ENCODE peak calls at places on chromosomes 1 and 21, in eight cellular contexts. M is stomach, N is ovary, J is tibial nerve, H is SK-N-SH, F is HepG2, C is transverse colon, Y is upper lobe of left lung. Z is an unnamed sample. For H3K36me3, the result is how much of the 10 kb centered on the place peaks cover.

GRCh38 chr21:25772680-25773079 is 37.9 kb downstream of the GABPA start:
- DNase-seq in M (no peak), N (no peak), J (no peak), H (no peak), F (no peak), C (no peak), Y (no peak), Z (no peak)

GRCh38 chr1:221921936-221922335 is 180.0 kb upstream of the DUSP10 start:
- DNase-seq in M (no peak), N (no peak), J (no peak), H (no peak), F (no peak), C (no peak), Y (no peak), Z (no peak)

GRCh38 chr21:34807881-34808568 is 139.2 kb downstream of the CLIC6 start:
- DNase-seq in M (peak), N (no peak), J (no peak), H (no peak), F (no peak), C (no peak), Y (peak), Z (no peak)

GRCh38 chr1:172203135-172203823 is 217.2 kb upstream of the C1orf105 start:
- DNase-seq in M (no peak), N (no peak), J (no peak), H (no peak), F (no peak), C (no peak), Y (no peak), Z (no peak)

GRCh38 chr21:34020005-34020847 is 53.2 kb upstream of the MRPS6 start:
- DNase-seq in M (no peak), N (no peak), J (no peak), H (no peak), F (peak), C (no peak), Y (no peak), Z (no peak)

GRCh38 chr21:42655797-42656770 is 2.7 kb downstream of the PDE9A start:
- DNase-seq in M (no peak), N (no peak), J (no peak), H (no peak), F (no peak), C (peak), Y (peak), Z (no peak)

GRCh38 chr1:156828414-156829085 is 11.9 kb upstream of the SH2D2A start:
- DNase-seq in M (no peak), N (no peak), J (no peak), H (no peak), F (no peak), C (no peak), Y (peak), Z (no peak)

GRCh38 chr1:31434979-31435378 is 22.0 kb downstream of the SERINC2 start:
- DNase-seq in M (peak), N (no peak), J (no peak), H (no peak), F (no peak), C (no peak), Y (peak), Z (peak)

GRCh38 chr1:47774986-47775834 is 222.0 kb downstream of the TRABD2B start:
- DNase-seq in M (no peak), N (no peak), J (no peak), H (no peak), F (no peak), C (no peak), Y (peak), Z (no peak)

GRCh38 chr21:42068592-42068991 is 2.5 kb upstream of the UMODL1 start:
- DNase-seq in M (no peak), N (no peak), J (no peak), H (no peak), F (no peak), C (no peak), Y (no peak), Z (no peak)

GRCh38 chr1:218775476-218776170 is 398.1 kb upstream of the LYPLAL1 start:
- DNase-seq in M (no peak), N (no peak), J (no peak), H (peak), F (no peak), C (no peak), Y (no peak), Z (no peak)

GRCh38 chr1:206112600-206113301 is 4.4 kb downstream of the AVPR1B start:
- DNase-seq in M (peak), N (no peak), J (no peak), H (no peak), F (peak), C (peak), Y (peak), Z (no peak)

GRCh38 chr1:112263464-112263863 is 132.6 kb upstream of the CTTNBP2NL start:
- DNase-seq in M (no peak), N (no peak), J (no peak), H (no peak), F (no peak), C (no peak), Y (no peak), Z (no peak)

GRCh38 chr1:90879281-90879680 is 142.6 kb downstream of the ZNF644 start:
- DNase-seq in M (no peak), N (no peak), J (no peak), H (no peak), F (no peak), C (no peak), Y (no peak), Z (no peak)

GRCh38 chr1:62307516-62308492 is 11.4 kb downstream of the KANK4 start:
- DNase-seq in M (no peak), N (no peak), J (no peak), H (peak), F (no peak), C (no peak), Y (no peak), Z (no peak)

GRCh38 chr1:101164776-101165175 is 72.0 kb upstream of the S1PR1 start:
- DNase-seq in M (no peak), N (no peak), J (no peak), H (no peak), F (no peak), C (no peak), Y (no peak), Z (no peak)
- TF ChIP-seq EP300 in M (no peak), N (no peak), J (no peak), H (no peak), F (no peak), C (no peak), Y (no peak), Z (no peak)

GRCh38 chr1:109790735-109791494 is 27.2 kb upstream of the EPS8L3 start:
- DNase-seq in M (peak), N (no peak), J (no peak), H (no peak), F (peak), C (peak), Y (no peak), Z (peak)
- H3K4me3 ChIP-seq in M (no peak), N (no peak), J (no peak), H (no peak), F (no peak), C (no peak), Y (no peak), Z (no peak)

DNA sequence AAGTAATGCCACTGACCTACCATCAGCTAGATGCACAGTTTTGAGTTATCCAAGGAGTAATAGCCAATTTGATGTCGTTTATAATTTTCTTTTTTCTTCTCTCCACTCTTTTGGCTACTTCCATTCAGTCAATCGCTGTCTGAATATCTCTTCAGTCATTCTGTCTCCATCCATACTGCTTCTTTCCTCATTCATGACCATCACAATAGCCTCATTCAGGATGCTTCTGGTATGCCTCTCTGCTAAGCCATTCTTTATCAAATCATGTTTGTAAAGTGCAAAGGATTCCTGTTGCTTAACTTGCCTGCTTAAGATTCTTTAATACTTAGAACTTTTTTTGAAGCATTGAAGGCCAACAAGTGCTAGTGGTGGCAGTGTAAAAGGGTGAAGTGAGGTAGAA is 20.2 kb downstream of the TYW3 start:
- DNase-seq in M (no peak), N (no peak), J (no peak), H (no peak), F (no peak), C (no peak), Y (no peak), Z (no peak)
- H3K36me3 ChIP-seq in M (half or more), N (under half), J (under half), H (half or more), F (half or more), C (under half), Y (half or more), Z (half or more)

GRCh38 chr1:39829791-39830533 is 41.3 kb upstream of the BMP8B start:
- DNase-seq in M (no peak), N (no peak), J (no peak), H (no peak), F (no peak), C (no peak), Y (no peak), Z (no peak)
- TF ChIP-seq EP300 in M (no peak), N (no peak), J (no peak), H (no peak), F (no peak), C (no peak), Y (no peak), Z (no peak)

GRCh38 chr1:16172964-16173446 is 17.1 kb upstream of the EPHA2 start:
- DNase-seq in M (peak), N (no peak), J (no peak), H (no peak), F (no peak), C (peak), Y (no peak), Z (no peak)
- H3K4me3 ChIP-seq in M (no peak), N (no peak), J (no peak), H (no peak), F (no peak), C (no peak), Y (no peak), Z (no peak)

DNA sequence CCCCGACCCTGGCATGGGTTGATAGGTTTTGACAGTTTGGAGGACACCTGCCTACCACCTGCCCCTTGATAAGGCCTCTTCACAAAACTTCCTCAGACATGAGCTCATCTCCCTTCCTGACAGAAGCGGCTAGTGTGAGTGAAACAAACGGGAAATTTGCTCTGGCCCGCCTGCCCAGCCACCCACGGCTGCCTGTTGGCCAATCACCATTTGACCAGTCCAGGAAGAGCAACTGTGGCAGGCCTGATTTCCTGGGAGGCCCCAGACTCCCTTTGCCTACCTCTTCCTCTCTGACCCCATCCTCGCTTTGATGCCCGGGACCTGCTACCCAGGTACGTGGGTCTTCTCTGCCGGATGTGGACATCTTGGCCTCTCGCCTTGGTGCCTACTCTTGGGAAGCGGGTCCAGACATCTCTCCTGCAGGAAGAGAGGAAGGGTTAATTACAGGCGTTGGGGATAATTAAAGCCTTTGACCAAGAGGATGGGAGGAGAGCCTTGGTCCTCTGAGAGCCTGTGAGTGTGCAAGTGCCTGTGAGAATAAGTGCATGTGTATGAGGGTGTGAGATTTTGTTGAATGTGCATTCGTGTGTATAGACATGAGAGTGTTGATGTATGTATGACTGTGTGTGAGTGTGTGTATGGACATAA is 1.1 kb upstream of the EPHA2 start:
- DNase-seq in M (no peak), N (no peak), J (no peak), H (no peak), F (peak), C (no peak), Y (no peak), Z (no peak)
- H3K36me3 ChIP-seq in M (under half), N (under half), J (under half), H (under half), F (under half), C (under half), Y (under half), Z (under half)

GRCh38 chr21:30990514-30991304 is 47.6 kb downstream of the KRTAP19-8 start:
- DNase-seq in M (no peak), N (no peak), J (no peak), H (no peak), F (no peak), C (no peak), Y (no peak), Z (no peak)
- TF ChIP-seq EP300 in M (no peak), N (no peak), J (no peak), H (no peak), F (no peak), C (no peak), Y (no peak), Z (no peak)

DNA sequence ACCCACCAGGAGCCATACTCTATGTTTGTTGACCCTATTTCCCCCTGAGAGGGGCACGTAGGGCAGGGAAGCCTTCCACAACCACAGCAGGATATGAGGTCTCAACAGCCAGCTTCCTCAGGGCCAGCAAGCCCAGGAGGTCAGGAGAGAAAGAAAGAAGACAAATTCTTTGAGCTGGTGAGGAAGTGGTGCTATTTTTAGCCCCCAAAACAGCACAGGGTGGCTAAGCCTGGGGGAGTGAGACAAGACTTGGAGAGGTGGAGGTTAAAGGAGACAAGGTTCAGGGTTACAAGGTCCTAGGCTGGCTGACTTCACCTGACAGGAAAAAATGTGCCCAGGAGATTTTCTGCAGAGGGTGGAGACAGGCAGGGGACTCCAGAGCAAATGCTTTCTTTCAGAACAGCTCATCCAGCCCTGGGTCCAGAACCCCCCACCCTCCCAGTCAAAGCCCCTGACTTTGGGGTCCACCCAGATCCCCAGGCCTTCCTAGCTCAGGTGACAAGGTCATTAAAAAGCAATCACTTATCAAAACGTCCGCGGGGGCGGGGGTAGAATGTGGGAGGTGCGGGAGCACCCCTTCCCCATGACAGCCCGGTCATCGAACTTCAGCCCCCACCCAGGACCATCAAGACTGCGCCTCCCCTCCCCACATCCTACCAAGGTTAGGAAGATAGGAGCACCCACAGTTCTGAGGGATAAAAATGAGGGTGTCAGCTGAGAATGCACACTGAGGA is 1.3 kb downstream of the SV2A start:
- DNase-seq in M (no peak), N (no peak), J (no peak), H (no peak), F (no peak), C (no peak), Y (no peak), Z (no peak)
- H3K4me3 ChIP-seq in M (peak), N (peak), J (peak), H (peak), F (no peak), C (no peak), Y (peak), Z (peak)

Z was measured in suprapubic skin.